ENCODE peak calls at places on chromosome 4, in seven cellular contexts. K is heart left ventricle, A is testis, Q is spleen, F is endothelial cell of umbilical vein, O is gastrocnemius medialis, L is HCT116. D is an unnamed sample.

GRCh38 chr4:44623687-44624086 is 27.7 kb downstream of the YIPF7 start:
- DNase-seq in K (no peak), A (no peak), Q (no peak), F (no peak), O (no peak), L (no peak), D (no peak)

GRCh38 chr4:123479944-123480343 is 83.3 kb downstream of the SPRY1 start:
- DNase-seq in K (no peak), A (no peak), Q (no peak), F (no peak), O (no peak), L (no peak), D (no peak)

GRCh38 chr4:104524591-104524990 is 29.9 kb upstream of the CXXC4 start:
- DNase-seq in K (no peak), A (no peak), Q (no peak), F (no peak), O (no peak), L (no peak), D (no peak)

GRCh38 chr4:14857475-14857874 is 144.8 kb upstream of the CPEB2 start:
- DNase-seq in K (no peak), A (no peak), Q (no peak), F (no peak), O (no peak), L (no peak), D (no peak)

GRCh38 chr4:43999669-44000068 is 448.9 kb downstream of the KCTD8 start:
- DNase-seq in K (no peak), A (no peak), Q (no peak), F (no peak), O (no peak), L (no peak), D (no peak)

GRCh38 chr4:170979736-170980135 is 833.5 kb upstream of the GALNTL6 start:
- DNase-seq in K (no peak), A (peak), Q (no peak), F (no peak), O (no peak), L (no peak), D (no peak)

GRCh38 chr4:53481586-53481985 is 104.1 kb downstream of the FIP1L1 start:
- DNase-seq in K (no peak), A (no peak), Q (no peak), F (no peak), O (no peak), L (no peak), D (no peak)

GRCh38 chr4:123555500-123556273 is 159.1 kb downstream of the SPRY1 start:
- DNase-seq in K (peak), A (peak), Q (no peak), F (peak), O (peak), L (no peak), D (peak)

GRCh38 chr4:176635372-176636261 is 157.1 kb downstream of the VEGFC start:
- DNase-seq in K (no peak), A (no peak), Q (no peak), F (peak), O (no peak), L (no peak), D (no peak)

GRCh38 chr4:24112466-24112865 is 222.6 kb upstream of the PPARGC1A start:
- DNase-seq in K (no peak), A (no peak), Q (no peak), F (no peak), O (no peak), L (no peak), D (no peak)

GRCh38 chr4:87322754-87323153 is at the start of gene HSD17B13:
- DNase-seq in K (no peak), A (no peak), Q (no peak), F (no peak), O (no peak), L (no peak), D (no peak)

GRCh38 chr4:169899295-169899694 is 126.9 kb downstream of the MFAP3L start:
- DNase-seq in K (no peak), A (no peak), Q (no peak), F (no peak), O (no peak), L (peak), D (no peak)

GRCh38 chr4:184932343-184932742 is 85.9 kb upstream of the HELT start:
- DNase-seq in K (no peak), A (no peak), Q (no peak), F (no peak), O (no peak), L (no peak), D (no peak)

GRCh38 chr4:1333256-1333655 is 13.8 kb upstream of the UVSSA start:
- DNase-seq in K (peak), A (no peak), Q (peak), F (no peak), O (no peak), L (no peak), D (no peak)

GRCh38 chr4:121574618-121575017 is 122.2 kb downstream of the ANXA5 start:
- DNase-seq in K (no peak), A (no peak), Q (no peak), F (no peak), O (no peak), L (no peak), D (no peak)

GRCh38 chr4:13641084-13641483 is 13.6 kb upstream of the BOD1L1 start:
- DNase-seq in K (no peak), A (no peak), Q (no peak), F (no peak), O (no peak), L (no peak), D (no peak)
- TF ChIP-seq POLR2A in K (no peak), A (no peak), Q (no peak), F (no peak), O (no peak), L (no peak), D (no peak)

DNA sequence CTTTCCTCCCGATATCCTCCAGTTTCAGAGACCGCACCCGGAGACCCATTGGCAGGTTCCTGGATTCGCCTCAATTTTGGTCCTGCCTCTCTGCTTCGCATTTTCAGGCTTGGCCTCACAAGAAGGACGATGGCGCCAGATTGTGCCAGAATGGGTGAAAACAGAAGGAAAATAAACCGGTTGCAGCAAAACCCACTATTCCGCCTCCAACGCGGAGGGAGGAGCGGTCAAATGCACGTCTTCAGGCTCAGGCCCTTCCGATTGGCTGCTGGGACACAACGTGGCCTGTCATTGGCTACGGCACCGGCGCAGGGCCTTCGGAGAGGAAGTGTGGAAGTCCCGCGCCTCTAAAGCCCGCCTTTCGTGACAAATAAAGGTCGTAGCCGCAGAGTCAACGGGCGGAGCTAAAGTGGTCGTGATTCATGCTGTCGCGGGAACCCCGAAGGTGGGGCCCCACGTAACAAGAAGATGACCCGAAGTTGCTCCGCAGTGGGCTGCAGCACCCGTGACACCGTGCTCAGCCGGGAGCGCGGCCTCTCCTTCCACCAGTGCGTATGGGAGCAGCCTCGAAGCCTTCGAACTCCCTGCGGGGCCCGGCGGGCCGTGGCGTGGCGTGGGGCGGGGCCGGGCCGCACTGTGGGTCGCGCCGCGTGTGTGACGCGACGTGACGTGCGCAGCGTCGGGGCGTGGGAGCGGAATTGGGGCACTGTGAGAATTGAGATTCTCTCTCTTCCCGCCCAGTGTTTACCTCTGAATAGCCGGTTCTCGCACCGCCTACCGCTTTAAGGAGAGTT is at the start of gene THAP9:
- DNase-seq in K (peak), A (peak), Q (peak), F (peak), O (peak), L (peak), D (peak)
- TF ChIP-seq POLR2A in K (peak), A (peak), Q (no peak), F (peak), O (peak), L (peak), D (peak)

DNA sequence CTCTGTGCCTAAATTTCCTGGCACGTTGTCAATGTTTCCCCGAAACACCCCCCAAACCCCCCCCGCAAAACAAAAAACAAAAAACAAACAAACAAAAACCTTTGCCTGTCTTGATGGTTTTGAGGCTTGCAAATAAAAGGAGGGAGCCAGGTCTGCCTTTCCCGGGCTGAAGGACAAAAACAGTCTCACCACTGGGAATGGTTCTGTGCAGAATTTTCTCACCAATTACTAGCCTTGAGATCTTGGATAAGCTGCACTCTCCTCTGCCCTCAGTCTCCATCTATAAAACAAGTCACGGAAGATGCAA is 15.5 kb downstream of the NKX3-2 start:
- DNase-seq in K (no peak), A (no peak), Q (no peak), F (no peak), O (no peak), L (no peak), D (no peak)
- TF ChIP-seq POLR2A in K (no peak), A (no peak), Q (no peak), F (no peak), O (no peak), L (no peak), D (no peak)

DNA sequence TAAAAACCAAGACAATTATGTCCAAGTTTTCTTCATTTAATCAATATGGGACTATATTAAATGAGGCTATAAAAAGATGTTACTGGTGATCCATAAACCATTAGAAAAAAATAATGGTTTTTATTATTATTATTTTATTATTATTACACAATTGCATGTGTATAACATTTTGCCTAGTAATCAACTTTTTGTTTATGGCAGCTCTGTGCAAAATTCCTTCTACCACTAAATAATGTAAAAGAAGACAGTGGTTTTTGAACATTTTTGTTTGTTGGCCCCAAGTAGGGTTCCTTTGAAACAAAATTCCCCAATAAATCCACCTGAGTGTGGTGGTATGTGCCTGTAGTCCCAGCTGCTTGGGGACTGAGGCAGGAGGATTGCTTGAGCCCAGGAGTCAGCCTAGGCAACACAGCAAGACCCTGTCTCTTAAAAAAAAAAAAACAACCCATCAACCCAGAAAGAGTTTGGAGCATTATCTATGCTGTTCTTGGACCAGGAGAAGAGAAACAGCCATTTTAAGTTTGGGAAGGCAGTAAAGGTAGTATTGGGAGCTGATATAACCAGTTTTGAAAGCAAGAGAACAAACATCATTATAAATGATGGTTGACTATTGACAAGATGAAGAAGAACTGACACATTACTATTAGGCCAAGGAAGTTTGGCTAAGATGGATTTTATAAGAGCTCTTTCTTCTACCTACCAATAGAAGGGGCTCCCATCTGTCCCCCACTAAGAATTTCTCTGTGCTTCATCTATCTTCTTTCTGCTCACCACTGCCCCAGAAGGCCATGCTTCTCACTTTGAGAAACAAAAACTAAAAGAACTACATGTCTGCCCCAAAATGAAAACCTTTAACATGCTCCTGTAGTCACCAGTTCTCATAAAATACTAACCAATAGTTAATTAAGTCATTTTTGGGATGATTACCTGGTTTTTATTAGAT is 2.2 kb downstream of the TMEM156 start:
- DNase-seq in K (no peak), A (no peak), Q (no peak), F (no peak), O (no peak), L (no peak), D (no peak)
- TF ChIP-seq POLR2A in K (no peak), A (no peak), Q (no peak), F (no peak), O (no peak), L (no peak), D (no peak)